ENCODE peak calls at places on chromosomes 4 and X, in four cellular contexts. One of them, this sample, is unnamed.

GRCh38 chr4:33722254-33722653 is 2522.1 kb downstream of the ARAP2 start:
- DNase-seq in K562: no peak
- DNase-seq in GM12878: no peak
- DNase-seq in HepG2: no peak
- DNase-seq in this sample: no peak

GRCh38 chr4:168699224-168699878 is 202.5 kb downstream of the PALLD start:
- DNase-seq in GM12878: no peak
- DNase-seq in K562: no peak
- DNase-seq in HepG2: peak
- DNase-seq in this sample: no peak

GRCh38 chrX:37905436-37906147 is 58.2 kb upstream of the DYNLT3 start:
- DNase-seq in GM12878: no peak
- DNase-seq in HepG2: no peak
- DNase-seq in K562: peak
- DNase-seq in this sample: peak

GRCh38 chrX:107699611-107700010 is 71.3 kb downstream of the PRPS1 start:
- DNase-seq in HepG2: no peak
- DNase-seq in K562: no peak
- DNase-seq in GM12878: no peak
- DNase-seq in this sample: no peak

GRCh38 chr4:150782311-150782710 is 200.4 kb downstream of the MAB21L2 start:
- DNase-seq in GM12878: no peak
- DNase-seq in HepG2: peak
- DNase-seq in K562: peak
- DNase-seq in this sample: no peak

GRCh38 chr4:15197005-15197404 is 194.7 kb downstream of the CPEB2 start:
- DNase-seq in GM12878: no peak
- DNase-seq in K562: peak
- DNase-seq in HepG2: peak
- DNase-seq in this sample: peak

GRCh38 chrX:3522016-3522690 is 175.7 kb upstream of the MXRA5 start:
- DNase-seq in K562: no peak
- DNase-seq in HepG2: no peak
- DNase-seq in GM12878: no peak
- DNase-seq in this sample: no peak

GRCh38 chr4:101649790-101650450 is 140.6 kb upstream of the BANK1 start:
- DNase-seq in GM12878: no peak
- DNase-seq in K562: no peak
- DNase-seq in HepG2: no peak
- DNase-seq in this sample: no peak

GRCh38 chr4:2910409-2910808 is 52.8 kb downstream of the NOP14 start:
- DNase-seq in HepG2: no peak
- DNase-seq in GM12878: no peak
- DNase-seq in K562: peak
- DNase-seq in this sample: peak

GRCh38 chrX:79933938-79934337 is 80.6 kb upstream of the TBX22 start:
- DNase-seq in GM12878: no peak
- DNase-seq in K562: no peak
- DNase-seq in HepG2: no peak
- DNase-seq in this sample: no peak

GRCh38 chr4:2946812-2947600 is 16.2 kb downstream of the NOP14 start:
- DNase-seq in K562: no peak
- DNase-seq in HepG2: no peak
- DNase-seq in GM12878: no peak
- DNase-seq in this sample: no peak

GRCh38 chr4:165874799-165875371 is 1.8 kb downstream of the TLL1 start:
- DNase-seq in K562: no peak
- DNase-seq in HepG2: no peak
- DNase-seq in GM12878: no peak
- DNase-seq in this sample: peak

GRCh38 chrX:23901065-23901464 is 6.7 kb downstream of the APOO start:
- DNase-seq in HepG2: peak
- DNase-seq in K562: no peak
- DNase-seq in GM12878: no peak
- DNase-seq in this sample: no peak

GRCh38 chrX:53184836-53185235 is 40.2 kb downstream of the KDM5C start:
- DNase-seq in GM12878: no peak
- DNase-seq in HepG2: no peak
- DNase-seq in K562: no peak
- DNase-seq in this sample: no peak

GRCh38 chrX:77785400-77785745 is 643 bp downstream of the ATRX start:
- DNase-seq in K562: peak
- DNase-seq in GM12878: no peak
- DNase-seq in HepG2: no peak
- DNase-seq in this sample: peak

GRCh38 chr4:42750091-42750490 is 93.2 kb upstream of the ATP8A1 start:
- DNase-seq in HepG2: no peak
- DNase-seq in GM12878: peak
- DNase-seq in K562: no peak
- DNase-seq in this sample: no peak

GRCh38 chrX:152637649-152638442 is at the start of gene GABRQ:
- DNase-seq in K562: peak
- DNase-seq in GM12878: no peak
- DNase-seq in HepG2: no peak
- DNase-seq in this sample: peak

GRCh38 chrX:84165716-84166115 is 22.3 kb downstream of the RPS6KA6 start:
- DNase-seq in HepG2: no peak
- DNase-seq in GM12878: no peak
- DNase-seq in K562: no peak
- DNase-seq in this sample: no peak

GRCh38 chrX:22389544-22390243 is 117.0 kb downstream of the CBLL2 start:
- DNase-seq in HepG2: no peak
- DNase-seq in K562: no peak
- DNase-seq in GM12878: no peak
- DNase-seq in this sample: no peak

GRCh38 chrX:39845289-39845688 is 252.5 kb downstream of the BCOR start:
- DNase-seq in K562: no peak
- DNase-seq in HepG2: no peak
- DNase-seq in GM12878: no peak
- DNase-seq in this sample: no peak

GRCh38 chr4:36414248-36414647 is 132.8 kb downstream of the DTHD1 start:
- DNase-seq in GM12878: no peak
- DNase-seq in K562: no peak
- DNase-seq in HepG2: no peak
- DNase-seq in this sample: no peak

GRCh38 chr4:148434075-148434773 is 8.0 kb downstream of the NR3C2 start:
- DNase-seq in K562: no peak
- DNase-seq in HepG2: no peak
- DNase-seq in GM12878: no peak
- DNase-seq in this sample: no peak

GRCh38 chrX:19017271-19017670 is 33.4 kb upstream of the PHKA2 start:
- DNase-seq in GM12878: no peak
- DNase-seq in K562: peak
- DNase-seq in HepG2: peak
- DNase-seq in this sample: peak

GRCh38 chrX:39309721-39310152 is 508.5 kb downstream of the MID1IP1 start:
- DNase-seq in K562: peak
- DNase-seq in HepG2: no peak
- DNase-seq in GM12878: no peak
- DNase-seq in this sample: no peak

GRCh38 chr4:40719008-40719623 is 30.6 kb upstream of the NSUN7 start:
- DNase-seq in HepG2: peak
- DNase-seq in GM12878: peak
- DNase-seq in K562: peak
- DNase-seq in this sample: no peak

GRCh38 chrX:30085571-30085970 is 129.8 kb upstream of the MAGEB2 start:
- DNase-seq in HepG2: no peak
- DNase-seq in GM12878: no peak
- DNase-seq in K562: no peak
- DNase-seq in this sample: no peak

GRCh38 chr4:10115271-10115656 is 1.3 kb downstream of the WDR1 start:
- DNase-seq in HepG2: peak
- DNase-seq in K562: no peak
- DNase-seq in GM12878: no peak
- DNase-seq in this sample: no peak

GRCh38 chr4:52545099-52546069 is 113.7 kb downstream of the USP46 start:
- DNase-seq in GM12878: peak
- DNase-seq in K562: peak
- DNase-seq in HepG2: peak
- DNase-seq in this sample: peak

GRCh38 chr4:162056947-162057346 is 106.9 kb downstream of the FSTL5 start:
- DNase-seq in GM12878: no peak
- DNase-seq in HepG2: no peak
- DNase-seq in K562: no peak
- DNase-seq in this sample: no peak

GRCh38 chr4:3201718-3202702 is 46.9 kb upstream of the MSANTD1 start:
- DNase-seq in K562: peak
- DNase-seq in HepG2: peak
- DNase-seq in GM12878: peak
- DNase-seq in this sample: no peak

GRCh38 chrX:39556056-39556455 is 541.7 kb downstream of the BCOR start:
- DNase-seq in K562: peak
- DNase-seq in GM12878: no peak
- DNase-seq in HepG2: no peak
- DNase-seq in this sample: no peak

GRCh38 chrX:41512394-41512793 is 65.3 kb downstream of the NYX start:
- DNase-seq in GM12878: peak
- DNase-seq in K562: no peak
- DNase-seq in HepG2: no peak
- DNase-seq in this sample: no peak

GRCh38 chr4:73816814-73817213 is 19.7 kb upstream of the CXCL6 start:
- DNase-seq in K562: no peak
- DNase-seq in HepG2: no peak
- DNase-seq in GM12878: no peak
- DNase-seq in this sample: no peak

GRCh38 chr4:2732526-2732925 is 23.6 kb downstream of the TNIP2 start:
- DNase-seq in K562: no peak
- DNase-seq in HepG2: no peak
- DNase-seq in GM12878: no peak
- DNase-seq in this sample: no peak

GRCh38 chrX:136487647-136488046 is at the start of gene BRS3:
- DNase-seq in HepG2: no peak
- DNase-seq in GM12878: no peak
- DNase-seq in K562: no peak
- DNase-seq in this sample: no peak

GRCh38 chr4:24910504-24910903 is 2.3 kb downstream of the CCDC149 start:
- DNase-seq in K562: no peak
- DNase-seq in GM12878: no peak
- DNase-seq in HepG2: no peak
- DNase-seq in this sample: no peak

GRCh38 chrX:153873282-153874090 is 12.5 kb downstream of the L1CAM start:
- DNase-seq in HepG2: no peak
- DNase-seq in GM12878: no peak
- DNase-seq in K562: no peak
- DNase-seq in this sample: no peak

GRCh38 chr4:139247241-139247640 is 32.8 kb downstream of the MGARP start:
- DNase-seq in HepG2: no peak
- DNase-seq in K562: no peak
- DNase-seq in GM12878: no peak
- DNase-seq in this sample: no peak

DNA sequence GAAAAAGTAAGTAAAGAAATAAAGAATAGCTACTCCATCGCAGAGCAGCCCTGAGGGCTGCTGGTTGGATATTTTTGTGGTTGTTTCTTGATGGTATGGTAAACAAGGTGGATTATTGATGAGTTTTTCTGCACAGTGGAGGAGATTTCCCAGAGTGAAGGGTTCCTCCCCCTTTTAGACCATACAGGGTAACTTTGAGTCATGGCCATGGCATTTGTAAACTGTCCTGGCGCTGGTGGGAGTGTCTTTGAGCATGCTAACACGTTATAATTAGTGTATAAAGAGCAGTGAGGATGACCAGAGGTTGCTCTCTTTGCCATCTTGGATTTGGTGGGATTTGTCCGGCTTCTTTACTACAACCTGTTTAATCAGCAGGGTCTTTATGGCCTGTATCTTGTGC is 128.2 kb downstream of the ASMT start:
- DNase-seq in GM12878: no peak
- DNase-seq in HepG2: no peak
- DNase-seq in K562: no peak
- DNase-seq in this sample: no peak
- TF ChIP-seq ESRRA in GM12878: no peak
- TF ChIP-seq ESRRA in HepG2: no peak
- TF ChIP-seq ESRRA in K562: no peak
- TF ChIP-seq ESRRA in this sample: no peak

GRCh38 chr4:107855723-107856122 is 31.0 kb downstream of the SGMS2 start:
- DNase-seq in GM12878: no peak
- DNase-seq in HepG2: no peak
- DNase-seq in K562: no peak
- DNase-seq in this sample: no peak

GRCh38 chr4:107856901-107857300 is 32.2 kb downstream of the SGMS2 start:
- DNase-seq in GM12878: no peak
- DNase-seq in K562: no peak
- DNase-seq in HepG2: no peak
- DNase-seq in this sample: no peak

GRCh38 chr4:107858158-107858742 is 33.5 kb downstream of the SGMS2 start:
- DNase-seq in K562: no peak
- DNase-seq in HepG2: no peak
- DNase-seq in GM12878: no peak
- DNase-seq in this sample: no peak

GRCh38 chr4:107854326-107855030 is 29.7 kb downstream of the SGMS2 start:
- DNase-seq in HepG2: no peak
- DNase-seq in K562: no peak
- DNase-seq in GM12878: no peak
- DNase-seq in this sample: no peak

DNA sequence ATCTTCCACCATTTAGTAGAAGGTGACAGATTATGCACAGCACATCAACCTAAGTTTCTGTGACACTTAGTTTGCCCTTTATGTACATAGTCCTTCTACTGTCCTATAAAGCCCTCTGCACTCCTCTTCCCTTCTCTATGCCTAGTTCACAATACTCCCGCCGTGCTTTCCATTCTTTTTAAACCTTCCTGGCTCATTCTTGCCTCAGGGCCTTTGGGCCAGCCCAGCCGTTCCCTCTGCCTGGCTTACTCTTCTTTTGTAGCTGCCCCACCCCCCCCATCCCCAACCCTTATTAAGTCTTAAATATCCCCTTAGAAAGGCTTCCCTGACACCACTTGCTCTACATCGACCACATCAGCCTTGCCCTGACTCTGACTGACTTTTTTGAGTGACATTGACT is 33.0 kb downstream of the SGMS2 start:
- DNase-seq in K562: no peak
- DNase-seq in HepG2: no peak
- DNase-seq in GM12878: no peak
- DNase-seq in this sample: peak
- TF ChIP-seq CBFB in K562: no peak
- TF ChIP-seq CBFB in HepG2: no peak
- TF ChIP-seq CBFB in GM12878: no peak
- TF ChIP-seq CBFB in this sample: no peak

GRCh38 chr4:55372259-55372658 is 23.5 kb upstream of the TMEM165 start:
- DNase-seq in HepG2: no peak
- DNase-seq in GM12878: no peak
- DNase-seq in K562: no peak
- DNase-seq in this sample: no peak
- TF ChIP-seq USF2 in HepG2: no peak
- TF ChIP-seq USF2 in GM12878: no peak
- TF ChIP-seq USF2 in K562: no peak
- TF ChIP-seq USF2 in this sample: no peak

DNA sequence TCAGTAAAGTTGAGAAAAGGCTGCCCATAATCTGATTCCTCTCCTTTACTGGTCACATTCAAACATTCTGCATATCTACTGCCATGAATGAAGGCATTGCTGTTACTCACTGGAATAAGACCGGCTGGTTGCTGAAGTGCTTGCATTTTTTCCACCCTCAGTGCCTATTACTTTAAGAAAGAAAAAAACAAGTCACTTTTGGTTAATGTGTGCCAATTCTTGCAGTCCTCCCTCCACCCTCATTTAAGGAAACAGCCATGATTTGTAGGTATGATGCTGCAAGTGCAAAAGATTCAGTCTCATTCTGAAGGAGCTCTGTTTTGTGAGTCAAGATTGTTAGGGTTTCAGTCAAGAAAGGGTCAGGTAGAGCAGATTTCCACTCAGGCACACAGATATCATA is 94.9 kb downstream of the EMCN start:
- DNase-seq in K562: no peak
- DNase-seq in HepG2: no peak
- DNase-seq in GM12878: no peak
- DNase-seq in this sample: no peak
- TF ChIP-seq ESRRA in K562: no peak
- TF ChIP-seq ESRRA in HepG2: no peak
- TF ChIP-seq ESRRA in GM12878: no peak
- TF ChIP-seq ESRRA in this sample: no peak